ENCODE peak calls at places on chromosome 5, in seven cellular contexts. X is sigmoid colon, R is GM23248, G is cardiac muscle cell, Y is NB4, F is AG10803, U is HCT116. C is an unnamed sample.

GRCh38 chr5:37721447-37721871 is 118.4 kb downstream of the GDNF start:
- DNase-seq in R (peak), Y (peak), G (no peak), F (peak), U (no peak), X (no peak), C (no peak)

GRCh38 chr5:56176155-56176798 is 56.9 kb downstream of the ANKRD55 start:
- DNase-seq in R (peak), G (no peak), Y (no peak), X (peak), F (peak), U (no peak), C (no peak)

GRCh38 chr5:124707516-124707915 is 38.9 kb downstream of the ZNF608 start:
- DNase-seq in F (no peak), G (no peak), R (no peak), U (no peak), Y (no peak), X (no peak), C (no peak)

GRCh38 chr5:28766565-28767158 is 1728.3 kb upstream of the CDH9 start:
- DNase-seq in X (no peak), G (peak), Y (peak), U (peak), R (peak), F (peak), C (peak)

GRCh38 chr5:155711882-155712281 is 615.1 kb upstream of the SGCD start:
- DNase-seq in X (no peak), R (no peak), U (no peak), Y (no peak), G (no peak), F (no peak), C (no peak)

GRCh38 chr5:138646671-138647070 is 71.5 kb upstream of the HSPA9 start:
- DNase-seq in U (no peak), R (no peak), F (no peak), G (no peak), X (no peak), Y (no peak), C (no peak)

GRCh38 chr5:171342362-171343111 is 33.5 kb downstream of the TLX3 start:
- DNase-seq in F (peak), G (peak), X (no peak), Y (peak), R (peak), U (peak), C (peak)

GRCh38 chr5:102106599-102106998 is 189.5 kb downstream of the SLCO4C1 start:
- DNase-seq in F (no peak), U (no peak), Y (no peak), R (no peak), X (no peak), G (no peak), C (no peak)

GRCh38 chr5:68086857-68087256 is 128.7 kb upstream of the PIK3R1 start:
- DNase-seq in U (no peak), X (peak), G (no peak), R (peak), Y (no peak), F (peak), C (no peak)

GRCh38 chr5:180346358-180346757 is 6.8 kb downstream of the GFPT2 start:
- DNase-seq in R (no peak), F (no peak), G (no peak), X (no peak), U (no peak), Y (no peak), C (no peak)

GRCh38 chr5:180343846-180344327 is 9.2 kb downstream of the GFPT2 start:
- DNase-seq in Y (peak), U (no peak), R (peak), F (peak), X (peak), G (no peak), C (peak)

GRCh38 chr5:180344393-180344999 is 8.6 kb downstream of the GFPT2 start:
- DNase-seq in X (no peak), F (no peak), Y (no peak), U (no peak), R (no peak), G (no peak), C (no peak)

GRCh38 chr5:180345781-180346180 is 7.4 kb downstream of the GFPT2 start:
- DNase-seq in U (no peak), G (no peak), Y (no peak), R (no peak), F (no peak), X (no peak), C (no peak)

GRCh38 chr5:180345186-180345585 is 8.0 kb downstream of the GFPT2 start:
- DNase-seq in U (no peak), R (no peak), F (no peak), Y (no peak), X (no peak), G (no peak), C (no peak)
- H3K4me3 ChIP-seq in U (no peak), R (no peak), F (no peak), Y (no peak), X (no peak), G (no peak), C (no peak)

GRCh38 chr5:159098285-159099048 is 1.2 kb downstream of the EBF1 start:
- DNase-seq in F (no peak), G (no peak), U (no peak), Y (no peak), X (no peak), R (peak), C (no peak)

GRCh38 chr5:159100928-159101646 is 1.4 kb upstream of the EBF1 start:
- DNase-seq in F (peak), Y (no peak), G (no peak), X (no peak), R (peak), U (no peak), C (no peak)

GRCh38 chr5:159099049-159099760 is 511 bp downstream of the EBF1 start:
- DNase-seq in F (peak), U (no peak), G (peak), X (no peak), Y (peak), R (peak), C (peak)

GRCh38 chr5:159101689-159102088 is 2.0 kb upstream of the EBF1 start:
- DNase-seq in U (no peak), G (no peak), X (no peak), F (peak), Y (no peak), R (peak), C (no peak)

GRCh38 chr5:159100022-159100927 is 559 bp upstream of the EBF1 start:
- DNase-seq in X (peak), U (peak), G (peak), Y (peak), R (peak), F (peak), C (peak)
- H3K4me3 ChIP-seq in X (peak), U (no peak), G (peak), Y (peak), R (peak), F (peak), C (peak)

DNA sequence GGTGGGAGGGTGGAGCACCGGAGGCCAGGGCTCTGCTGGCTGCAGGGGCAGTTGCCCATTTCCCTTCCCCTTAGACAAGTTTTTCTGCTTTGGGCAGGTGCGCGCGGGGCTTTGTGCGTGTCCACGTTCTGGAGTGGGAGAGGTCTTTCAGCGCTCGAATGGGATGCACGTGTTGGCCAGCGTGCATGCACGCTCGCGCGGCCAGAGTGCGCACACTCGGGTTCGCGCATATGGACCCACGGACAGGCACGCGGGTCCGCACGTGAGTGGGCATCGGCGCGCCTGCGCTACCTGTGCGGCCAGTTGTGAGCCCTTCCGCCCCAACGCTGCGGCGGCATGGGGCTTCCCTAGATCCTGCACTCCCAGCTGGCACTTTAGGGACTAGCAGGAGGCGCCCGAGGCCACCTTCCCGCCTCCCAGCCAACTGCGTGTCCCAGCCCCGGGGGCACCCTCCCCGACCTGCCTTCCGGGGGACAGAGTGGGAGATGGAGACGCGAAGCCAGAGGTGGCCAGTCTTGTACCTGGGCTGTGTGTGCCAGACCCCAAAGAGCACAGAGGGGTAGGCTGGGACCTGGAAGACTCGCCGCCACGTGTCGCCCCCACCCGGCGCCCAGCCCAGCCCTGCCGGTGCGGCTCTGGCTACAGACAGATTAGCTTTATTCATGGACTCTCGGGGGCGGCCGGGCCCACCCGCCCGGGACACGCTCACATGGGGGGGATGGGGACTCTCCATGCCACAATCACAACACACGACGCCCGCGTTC is 9.8 kb upstream of the GPRIN1 start:
- DNase-seq in F (no peak), G (no peak), R (no peak), X (no peak), U (no peak), Y (no peak), C (no peak)
- H3K4me3 ChIP-seq in F (no peak), G (no peak), R (peak), X (peak), U (no peak), Y (no peak), C (peak)

GRCh38 chr5:149410721-149411432 is 31.8 kb upstream of the IL17B start:
- DNase-seq in G (no peak), U (no peak), F (peak), Y (peak), X (peak), R (no peak), C (no peak)
- H3K4me3 ChIP-seq in G (no peak), U (no peak), F (peak), Y (peak), X (peak), R (no peak), C (no peak)

GRCh38 chr5:16725575-16725974 is 108.8 kb upstream of the RETREG1 start:
- DNase-seq in R (no peak), X (no peak), F (no peak), G (no peak), Y (no peak), U (no peak), C (no peak)

GRCh38 chr5:16723821-16724220 is 107.0 kb upstream of the RETREG1 start:
- DNase-seq in Y (no peak), G (no peak), U (no peak), F (no peak), R (no peak), X (no peak), C (no peak)

GRCh38 chr5:16726538-16726946 is 109.7 kb upstream of the RETREG1 start:
- DNase-seq in G (no peak), F (no peak), R (no peak), U (no peak), Y (peak), X (no peak), C (no peak)

GRCh38 chr5:16721151-16722102 is 104.6 kb upstream of the RETREG1 start:
- DNase-seq in U (no peak), Y (no peak), G (peak), F (no peak), X (no peak), R (no peak), C (no peak)
- H3K4me3 ChIP-seq in U (no peak), Y (no peak), G (no peak), F (no peak), X (no peak), R (no peak), C (no peak)